ENCODE peak calls at places on chromosomes 6 and 20, in ten cellular contexts. One of them, this sample, is unnamed. For H3K4me1, the result is how much of the 10 kb centered on the place peaks cover.

GRCh38 chr6:169970306-169970988 is 219.0 kb downstream of the ERMARD start:
- DNase-seq in kidney: peak
- DNase-seq in SK-N-SH: peak
- DNase-seq in BE2C: no peak
- DNase-seq in CD8-positive, alpha-beta memory T cell: no peak
- DNase-seq in pancreas: peak
- DNase-seq in cardiac muscle cell: no peak
- DNase-seq in adrenal gland: no peak
- DNase-seq in heart right ventricle: no peak
- DNase-seq in heart left ventricle: peak
- DNase-seq in this sample: peak

GRCh38 chr20:51680067-51680749 is 88.0 kb downstream of the ATP9A start:
- DNase-seq in SK-N-SH: peak
- DNase-seq in kidney: no peak
- DNase-seq in pancreas: no peak
- DNase-seq in heart left ventricle: no peak
- DNase-seq in cardiac muscle cell: no peak
- DNase-seq in adrenal gland: no peak
- DNase-seq in CD8-positive, alpha-beta memory T cell: no peak
- DNase-seq in BE2C: no peak
- DNase-seq in heart right ventricle: no peak
- DNase-seq in this sample: no peak

GRCh38 chr6:74991573-74992332 is 214.1 kb downstream of the COL12A1 start:
- DNase-seq in kidney: no peak
- DNase-seq in SK-N-SH: no peak
- DNase-seq in CD8-positive, alpha-beta memory T cell: no peak
- DNase-seq in heart left ventricle: no peak
- DNase-seq in heart right ventricle: no peak
- DNase-seq in pancreas: no peak
- DNase-seq in adrenal gland: no peak
- DNase-seq in cardiac muscle cell: peak
- DNase-seq in BE2C: no peak
- DNase-seq in this sample: no peak

GRCh38 chr6:160071805-160072687 is 49.6 kb upstream of the SLC22A1 start:
- DNase-seq in heart right ventricle: no peak
- DNase-seq in SK-N-SH: no peak
- DNase-seq in kidney: no peak
- DNase-seq in adrenal gland: no peak
- DNase-seq in CD8-positive, alpha-beta memory T cell: no peak
- DNase-seq in cardiac muscle cell: peak
- DNase-seq in BE2C: no peak
- DNase-seq in heart left ventricle: no peak
- DNase-seq in pancreas: no peak
- DNase-seq in this sample: no peak

GRCh38 chr6:13725570-13725969 is 13.9 kb upstream of the RANBP9 start:
- DNase-seq in SK-N-SH: no peak
- DNase-seq in pancreas: no peak
- DNase-seq in heart right ventricle: no peak
- DNase-seq in kidney: no peak
- DNase-seq in heart left ventricle: no peak
- DNase-seq in cardiac muscle cell: no peak
- DNase-seq in CD8-positive, alpha-beta memory T cell: peak
- DNase-seq in adrenal gland: no peak
- DNase-seq in BE2C: no peak
- DNase-seq in this sample: no peak

GRCh38 chr6:84349542-84349941 is 122.1 kb upstream of the CEP162 start:
- DNase-seq in adrenal gland: no peak
- DNase-seq in kidney: no peak
- DNase-seq in heart right ventricle: no peak
- DNase-seq in CD8-positive, alpha-beta memory T cell: no peak
- DNase-seq in cardiac muscle cell: no peak
- DNase-seq in heart left ventricle: no peak
- DNase-seq in BE2C: no peak
- DNase-seq in pancreas: no peak
- DNase-seq in SK-N-SH: no peak
- DNase-seq in this sample: no peak

GRCh38 chr6:1704711-1705110 is 95.0 kb downstream of the FOXC1 start:
- DNase-seq in SK-N-SH: no peak
- DNase-seq in CD8-positive, alpha-beta memory T cell: no peak
- DNase-seq in BE2C: no peak
- DNase-seq in heart right ventricle: no peak
- DNase-seq in cardiac muscle cell: no peak
- DNase-seq in heart left ventricle: no peak
- DNase-seq in adrenal gland: no peak
- DNase-seq in kidney: no peak
- DNase-seq in pancreas: no peak
- DNase-seq in this sample: no peak

GRCh38 chr6:49911252-49911651 is 44.9 kb upstream of the CRISP1 start:
- DNase-seq in kidney: no peak
- DNase-seq in SK-N-SH: no peak
- DNase-seq in cardiac muscle cell: no peak
- DNase-seq in pancreas: no peak
- DNase-seq in heart right ventricle: no peak
- DNase-seq in heart left ventricle: no peak
- DNase-seq in BE2C: no peak
- DNase-seq in adrenal gland: no peak
- DNase-seq in CD8-positive, alpha-beta memory T cell: no peak
- DNase-seq in this sample: no peak

GRCh38 chr20:21365771-21366170 is 31.6 kb downstream of the NKX2-4 start:
- DNase-seq in adrenal gland: no peak
- DNase-seq in kidney: no peak
- DNase-seq in BE2C: no peak
- DNase-seq in pancreas: no peak
- DNase-seq in heart right ventricle: no peak
- DNase-seq in cardiac muscle cell: no peak
- DNase-seq in CD8-positive, alpha-beta memory T cell: no peak
- DNase-seq in SK-N-SH: no peak
- DNase-seq in heart left ventricle: no peak
- DNase-seq in this sample: no peak

GRCh38 chr20:21368791-21369190 is 28.5 kb downstream of the NKX2-4 start:
- DNase-seq in kidney: no peak
- DNase-seq in heart right ventricle: no peak
- DNase-seq in SK-N-SH: no peak
- DNase-seq in BE2C: no peak
- DNase-seq in pancreas: no peak
- DNase-seq in adrenal gland: no peak
- DNase-seq in cardiac muscle cell: no peak
- DNase-seq in heart left ventricle: no peak
- DNase-seq in CD8-positive, alpha-beta memory T cell: no peak
- DNase-seq in this sample: no peak

GRCh38 chr20:21361266-21361665 is 36.1 kb downstream of the NKX2-4 start:
- DNase-seq in adrenal gland: no peak
- DNase-seq in BE2C: no peak
- DNase-seq in kidney: no peak
- DNase-seq in pancreas: no peak
- DNase-seq in heart left ventricle: no peak
- DNase-seq in heart right ventricle: no peak
- DNase-seq in CD8-positive, alpha-beta memory T cell: no peak
- DNase-seq in cardiac muscle cell: peak
- DNase-seq in SK-N-SH: no peak
- DNase-seq in this sample: no peak

GRCh38 chr20:21360686-21361085 is 36.6 kb downstream of the NKX2-4 start:
- DNase-seq in BE2C: no peak
- DNase-seq in heart left ventricle: no peak
- DNase-seq in cardiac muscle cell: peak
- DNase-seq in adrenal gland: no peak
- DNase-seq in SK-N-SH: no peak
- DNase-seq in pancreas: no peak
- DNase-seq in kidney: no peak
- DNase-seq in CD8-positive, alpha-beta memory T cell: no peak
- DNase-seq in heart right ventricle: no peak
- DNase-seq in this sample: no peak

DNA sequence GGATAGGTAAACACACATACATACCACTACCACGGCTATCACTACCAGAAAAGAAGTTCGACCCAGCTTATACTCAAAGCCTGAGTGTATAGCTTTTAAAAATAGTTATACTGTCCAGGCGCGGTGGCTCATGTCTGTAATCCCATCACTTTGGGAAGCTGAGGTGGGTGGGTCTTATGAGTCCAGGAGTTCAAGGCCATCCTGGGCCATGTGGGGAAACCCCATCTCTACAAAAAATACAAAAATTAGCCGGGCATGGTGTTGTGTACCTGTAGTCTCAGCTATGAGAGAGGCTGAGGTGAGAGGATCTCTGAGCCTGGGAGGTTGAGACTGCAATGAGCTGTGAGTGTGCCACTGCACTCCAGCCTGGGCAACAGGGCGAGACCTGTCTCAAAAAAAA is 32.9 kb downstream of the NKX2-4 start:
- DNase-seq in heart left ventricle: no peak
- DNase-seq in pancreas: no peak
- DNase-seq in kidney: no peak
- DNase-seq in heart right ventricle: no peak
- DNase-seq in SK-N-SH: no peak
- DNase-seq in cardiac muscle cell: no peak
- DNase-seq in BE2C: no peak
- DNase-seq in CD8-positive, alpha-beta memory T cell: no peak
- DNase-seq in adrenal gland: no peak
- DNase-seq in this sample: no peak
- H3K4me3 ChIP-seq in heart left ventricle: no peak
- H3K4me3 ChIP-seq in pancreas: no peak
- H3K4me3 ChIP-seq in kidney: no peak
- H3K4me3 ChIP-seq in heart right ventricle: no peak
- H3K4me3 ChIP-seq in SK-N-SH: no peak
- H3K4me3 ChIP-seq in cardiac muscle cell: no peak
- H3K4me3 ChIP-seq in BE2C: no peak
- H3K4me3 ChIP-seq in CD8-positive, alpha-beta memory T cell: no peak
- H3K4me3 ChIP-seq in adrenal gland: no peak
- H3K4me3 ChIP-seq in this sample: no peak

GRCh38 chr20:41172296-41173140 is 35.2 kb downstream of the PLCG1 start:
- DNase-seq in kidney: peak
- DNase-seq in heart right ventricle: peak
- DNase-seq in pancreas: peak
- DNase-seq in cardiac muscle cell: peak
- DNase-seq in SK-N-SH: no peak
- DNase-seq in heart left ventricle: no peak
- DNase-seq in BE2C: no peak
- DNase-seq in adrenal gland: peak
- DNase-seq in CD8-positive, alpha-beta memory T cell: no peak
- DNase-seq in this sample: no peak

GRCh38 chr20:41174782-41175181 is 37.4 kb downstream of the PLCG1 start:
- DNase-seq in BE2C: no peak
- DNase-seq in kidney: no peak
- DNase-seq in pancreas: no peak
- DNase-seq in heart left ventricle: peak
- DNase-seq in CD8-positive, alpha-beta memory T cell: no peak
- DNase-seq in cardiac muscle cell: peak
- DNase-seq in adrenal gland: no peak
- DNase-seq in heart right ventricle: peak
- DNase-seq in SK-N-SH: no peak
- DNase-seq in this sample: no peak

GRCh38 chr20:41173161-41173721 is 35.9 kb downstream of the PLCG1 start:
- DNase-seq in adrenal gland: peak
- DNase-seq in CD8-positive, alpha-beta memory T cell: peak
- DNase-seq in BE2C: peak
- DNase-seq in cardiac muscle cell: peak
- DNase-seq in kidney: peak
- DNase-seq in heart right ventricle: peak
- DNase-seq in pancreas: peak
- DNase-seq in heart left ventricle: peak
- DNase-seq in SK-N-SH: peak
- DNase-seq in this sample: peak

GRCh38 chr20:41174373-41174772 is 37.0 kb downstream of the PLCG1 start:
- DNase-seq in heart right ventricle: peak
- DNase-seq in CD8-positive, alpha-beta memory T cell: no peak
- DNase-seq in heart left ventricle: no peak
- DNase-seq in BE2C: no peak
- DNase-seq in cardiac muscle cell: no peak
- DNase-seq in SK-N-SH: no peak
- DNase-seq in kidney: no peak
- DNase-seq in pancreas: peak
- DNase-seq in adrenal gland: no peak
- DNase-seq in this sample: no peak

DNA sequence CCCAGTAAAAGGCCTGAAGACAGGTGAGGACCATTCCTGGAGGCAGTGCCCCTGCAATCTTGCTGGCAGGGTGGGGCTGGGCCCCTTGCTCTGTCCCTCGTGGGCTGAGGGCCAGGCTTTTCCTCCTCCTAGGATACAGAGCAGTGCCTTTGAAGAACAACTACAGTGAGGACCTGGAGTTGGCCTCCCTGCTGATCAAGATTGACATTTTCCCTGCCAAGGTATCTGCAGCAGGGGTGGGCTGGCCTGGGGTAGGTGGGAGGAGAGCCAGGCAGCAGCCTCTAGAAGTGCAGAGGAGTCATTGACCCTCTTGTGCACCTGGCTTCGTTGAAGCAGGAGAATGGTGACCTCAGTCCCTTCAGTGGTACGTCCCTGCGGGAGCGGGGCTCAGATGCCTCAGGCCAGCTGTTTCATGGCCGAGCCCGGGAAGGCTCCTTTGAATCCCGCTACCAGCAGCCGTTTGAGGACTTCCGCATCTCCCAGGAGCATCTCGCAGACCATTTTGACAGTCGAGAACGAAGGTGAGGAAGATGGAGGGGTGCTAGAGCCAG is 36.5 kb downstream of the PLCG1 start:
- DNase-seq in kidney: peak
- DNase-seq in BE2C: no peak
- DNase-seq in SK-N-SH: no peak
- DNase-seq in cardiac muscle cell: no peak
- DNase-seq in adrenal gland: no peak
- DNase-seq in heart left ventricle: no peak
- DNase-seq in pancreas: peak
- DNase-seq in CD8-positive, alpha-beta memory T cell: no peak
- DNase-seq in heart right ventricle: peak
- DNase-seq in this sample: no peak
- H3K4me1 ChIP-seq in kidney: under half
- H3K4me1 ChIP-seq in BE2C: under half
- H3K4me1 ChIP-seq in SK-N-SH: under half
- H3K4me1 ChIP-seq in cardiac muscle cell: under half
- H3K4me1 ChIP-seq in adrenal gland: under half
- H3K4me1 ChIP-seq in heart left ventricle: under half
- H3K4me1 ChIP-seq in pancreas: under half
- H3K4me1 ChIP-seq in CD8-positive, alpha-beta memory T cell: under half
- H3K4me1 ChIP-seq in heart right ventricle: half or more
- H3K4me1 ChIP-seq in this sample: under half

GRCh38 chr6:6542357-6542756 is 46.2 kb upstream of the LY86 start:
- DNase-seq in SK-N-SH: no peak
- DNase-seq in CD8-positive, alpha-beta memory T cell: no peak
- DNase-seq in cardiac muscle cell: no peak
- DNase-seq in kidney: no peak
- DNase-seq in heart left ventricle: no peak
- DNase-seq in pancreas: no peak
- DNase-seq in adrenal gland: no peak
- DNase-seq in BE2C: no peak
- DNase-seq in heart right ventricle: no peak
- DNase-seq in this sample: no peak
- H3K4me3 ChIP-seq in SK-N-SH: no peak
- H3K4me3 ChIP-seq in CD8-positive, alpha-beta memory T cell: no peak
- H3K4me3 ChIP-seq in cardiac muscle cell: no peak
- H3K4me3 ChIP-seq in kidney: no peak
- H3K4me3 ChIP-seq in heart left ventricle: no peak
- H3K4me3 ChIP-seq in pancreas: no peak
- H3K4me3 ChIP-seq in adrenal gland: no peak
- H3K4me3 ChIP-seq in BE2C: no peak
- H3K4me3 ChIP-seq in heart right ventricle: no peak
- H3K4me3 ChIP-seq in this sample: no peak

DNA sequence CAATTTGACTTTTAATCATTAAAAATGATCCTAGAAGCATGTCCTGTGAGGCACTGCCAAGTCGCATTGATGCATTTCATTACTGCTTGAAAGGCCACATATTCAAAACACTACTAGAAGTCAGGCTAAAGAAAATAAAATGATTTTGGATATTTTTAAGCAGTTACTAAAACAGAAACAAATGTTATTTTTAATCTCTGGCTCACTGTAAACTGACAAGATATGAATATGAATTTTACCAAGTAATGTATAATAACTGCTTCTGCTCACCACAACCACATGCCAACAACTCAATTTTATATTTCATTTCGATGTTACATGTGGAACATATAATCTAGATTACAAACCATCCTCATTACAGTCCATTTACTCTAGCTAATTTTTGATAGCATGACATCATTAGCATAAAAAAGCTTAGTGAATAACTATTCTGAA is 90.6 kb downstream of the ATXN1 start:
- DNase-seq in adrenal gland: no peak
- DNase-seq in pancreas: no peak
- DNase-seq in kidney: no peak
- DNase-seq in heart left ventricle: no peak
- DNase-seq in heart right ventricle: no peak
- DNase-seq in cardiac muscle cell: no peak
- DNase-seq in CD8-positive, alpha-beta memory T cell: no peak
- DNase-seq in BE2C: no peak
- DNase-seq in SK-N-SH: no peak
- DNase-seq in this sample: no peak
- H3K4me1 ChIP-seq in adrenal gland: under half
- H3K4me1 ChIP-seq in pancreas: under half
- H3K4me1 ChIP-seq in kidney: under half
- H3K4me1 ChIP-seq in heart left ventricle: under half
- H3K4me1 ChIP-seq in heart right ventricle: under half
- H3K4me1 ChIP-seq in cardiac muscle cell: under half
- H3K4me1 ChIP-seq in CD8-positive, alpha-beta memory T cell: under half
- H3K4me1 ChIP-seq in BE2C: under half
- H3K4me1 ChIP-seq in SK-N-SH: under half
- H3K4me1 ChIP-seq in this sample: under half

This sample was measured in ovary.